ENCODE peak calls at places on chromosomes 3 and 15, in six cellular contexts. S is lower lobe of right lung, X is astrocyte of the spinal cord, Y is left lung, P is mammary epithelial cell, G is astrocyte of the cerebellum. C is an unnamed sample.

GRCh38 chr3:87088984-87089841 is 98.3 kb upstream of the VGLL3 start:
- DNase-seq in Y (peak; percentile 60), X (peak; percentile 72), G (no peak), P (peak; percentile 56), S (peak; percentile 67), C (peak; percentile 52)

GRCh38 chr3:108208831-108209230 is 13.4 kb downstream of the IFT57 start:
- DNase-seq in S (no peak), P (peak; percentile 43), G (no peak), Y (no peak), X (no peak), C (no peak)

GRCh38 chr15:24823473-24823872 is 131.3 kb upstream of the SNRPN start:
- DNase-seq in X (no peak), S (no peak), P (no peak), G (no peak), Y (no peak), C (no peak)

GRCh38 chr3:63349583-63350177 is 71.6 kb downstream of the SYNPR start:
- DNase-seq in G (peak; percentile 51), X (peak; percentile 72), P (peak; percentile 39), S (peak; percentile 48), Y (peak; percentile 45), C (no peak)

GRCh38 chr3:68088216-68088615 is 433.8 kb upstream of the SUCLG2 start:
- DNase-seq in X (no peak), G (no peak), Y (no peak), P (no peak), S (no peak), C (no peak)

GRCh38 chr3:23712095-23712494 is 93.7 kb upstream of the UBE2E1 start:
- DNase-seq in Y (no peak), P (no peak), G (no peak), X (no peak), S (no peak), C (no peak)

GRCh38 chr15:63492541-63493077 is 11.8 kb upstream of the USP3 start:
- DNase-seq in X (peak; percentile 60), P (no peak), G (no peak), Y (no peak), S (no peak), C (no peak)

GRCh38 chr15:56744701-56745683 is 11.7 kb upstream of the ZNF280D start:
- DNase-seq in Y (no peak), X (no peak), G (no peak), P (no peak), S (no peak), C (no peak)

GRCh38 chr15:42070276-42070965 is 23.9 kb downstream of the PLA2G4D start:
- DNase-seq in G (no peak), P (no peak), Y (no peak), S (no peak), X (no peak), C (no peak)

GRCh38 chr3:71917540-71917939 is 132.6 kb upstream of the PROK2 start:
- DNase-seq in P (no peak), G (no peak), X (no peak), Y (no peak), S (no peak), C (no peak)

GRCh38 chr3:153079386-153079785 is 82.6 kb upstream of the RAP2B start:
- DNase-seq in X (no peak), Y (no peak), G (no peak), S (no peak), P (no peak), C (no peak)

GRCh38 chr15:83287541-83288027 is 3.1 kb upstream of the BNC1 start:
- DNase-seq in G (peak; percentile 96), S (no peak), X (peak; percentile 95), Y (no peak), P (peak; percentile 83), C (no peak)

GRCh38 chr15:94033683-94034020 is 197.7 kb upstream of the MCTP2 start:
- DNase-seq in S (no peak), X (no peak), Y (no peak), G (no peak), P (no peak), C (no peak)

GRCh38 chr3:4421121-4421520 is 45.9 kb downstream of the SUMF1 start:
- DNase-seq in X (peak; percentile 60), S (no peak), G (no peak), Y (no peak), P (peak; percentile 93), C (no peak)

GRCh38 chr3:160956785-160957184 is 148.4 kb downstream of the B3GALNT1 start:
- DNase-seq in X (peak; percentile 36), Y (no peak), P (peak; percentile 24), G (no peak), S (no peak), C (no peak)

GRCh38 chr3:50089603-50089945 is 855 bp downstream of the RBM5 start:
- DNase-seq in S (no peak), G (peak; percentile 11), P (no peak), X (peak; percentile 51), Y (no peak), C (no peak)

GRCh38 chr3:177973241-177973840 is 562.9 kb upstream of the KCNMB2 start:
- DNase-seq in Y (no peak), G (no peak), S (no peak), X (peak; percentile 58), P (peak; percentile 57), C (no peak)

GRCh38 chr3:128554465-128555097 is 61.6 kb upstream of the GATA2 start:
- DNase-seq in G (no peak), P (no peak), Y (no peak), S (no peak), X (no peak), C (no peak)

GRCh38 chr15:40511472-40512133 is 40.8 kb downstream of the CHST14 start:
- DNase-seq in X (peak; percentile 23), Y (peak; percentile 78), P (peak; percentile 40), S (peak; percentile 90), G (no peak), C (peak; percentile 80)

GRCh38 chr3:94028093-94028837 is at the start of gene STX19:
- DNase-seq in S (no peak), Y (no peak), P (peak; percentile 20), G (no peak), X (no peak), C (no peak)

GRCh38 chr3:71369733-71370391 is 213.7 kb downstream of the FOXP1 start:
- DNase-seq in X (peak; percentile 69), P (no peak), S (no peak), Y (no peak), G (peak; percentile 85), C (no peak)

GRCh38 chr3:55601366-55602080 is 114.4 kb upstream of the WNT5A start:
- DNase-seq in G (no peak), Y (no peak), S (no peak), P (no peak), X (no peak), C (no peak)

GRCh38 chr3:131396170-131396569 is 14.6 kb downstream of the NUDT16 start:
- DNase-seq in X (no peak), G (no peak), Y (no peak), P (no peak), S (no peak), C (no peak)

GRCh38 chr3:133643611-133644010 is 18.1 kb downstream of the TOPBP1 start:
- DNase-seq in G (no peak), X (no peak), S (no peak), Y (no peak), P (no peak), C (no peak)

GRCh38 chr3:25789209-25789595 is 688 bp upstream of the OXSM start:
- DNase-seq in P (no peak), S (no peak), G (no peak), X (no peak), Y (no peak), C (no peak)

GRCh38 chr15:68440136-68440535 is 8.2 kb upstream of the ITGA11 start:
- DNase-seq in P (no peak), S (no peak), G (no peak), X (no peak), Y (no peak), C (no peak)

GRCh38 chr15:32096867-32097266 is 66.6 kb downstream of the CHRNA7 start:
- DNase-seq in S (no peak), Y (no peak), P (no peak), G (no peak), X (no peak), C (no peak)

GRCh38 chr15:100998630-100999029 is 79.5 kb downstream of the LRRK1 start:
- DNase-seq in P (no peak), G (no peak), X (no peak), S (no peak), Y (no peak), C (no peak)

GRCh38 chr3:156341831-156342416 is 213.0 kb downstream of the SSR3 start:
- DNase-seq in G (no peak), P (no peak), S (no peak), Y (no peak), X (no peak), C (no peak)
- TF ChIP-seq CTCF in G (no peak), P (no peak), S (no peak), Y (no peak), X (no peak), C (no peak)

DNA sequence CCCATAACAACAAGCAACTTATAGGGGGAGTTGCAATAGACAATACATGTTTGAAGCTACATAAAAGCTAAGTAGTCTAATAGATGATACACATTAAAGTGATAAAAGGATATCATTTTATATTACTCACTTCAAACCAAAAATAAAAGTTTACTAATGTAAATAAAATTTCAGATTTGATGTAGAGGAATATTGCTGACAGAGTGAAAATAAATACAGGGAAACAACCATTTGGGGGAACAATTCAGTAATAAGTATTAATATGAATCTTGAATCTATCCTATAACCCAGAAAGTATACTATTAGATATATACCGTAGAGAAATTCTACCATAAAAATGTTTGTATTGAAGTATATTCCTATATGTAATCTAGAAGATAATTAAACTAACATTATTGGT is 1248.9 kb upstream of the EPHA6 start:
- DNase-seq in S (no peak), Y (no peak), P (no peak), G (no peak), X (no peak), C (no peak)
- H3K4me3 ChIP-seq in S (no peak overlapping the region), Y (no peak overlapping the region), P (no peak overlapping the region), G (no peak overlapping the region), X (no peak overlapping the region), C (no peak overlapping the region)

DNA sequence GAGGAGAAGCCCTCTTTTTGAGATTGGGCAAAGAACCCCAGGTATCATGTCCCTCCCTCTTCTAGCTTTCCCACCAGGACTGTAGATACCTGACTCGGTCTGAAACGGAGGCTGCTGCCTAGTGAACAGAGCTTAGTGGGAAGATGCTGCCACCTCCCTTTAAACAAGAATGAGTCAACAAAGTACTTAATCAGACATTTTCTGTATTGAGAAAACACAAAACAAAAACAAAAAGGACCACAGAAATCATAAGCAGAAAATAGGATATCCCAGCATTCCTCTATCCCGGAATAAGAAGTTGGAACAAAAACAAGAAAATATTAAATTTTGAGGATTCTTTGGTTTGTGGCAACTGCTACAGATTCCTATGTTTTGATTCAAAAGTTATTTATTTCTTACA is 51.7 kb upstream of the COL8A1 start:
- DNase-seq in P (no peak), X (peak; percentile 16), G (no peak), S (no peak), Y (no peak), C (no peak)
- TF ChIP-seq CTCF in P (no peak), X (no peak), G (no peak), S (no peak), Y (no peak), C (no peak)

DNA sequence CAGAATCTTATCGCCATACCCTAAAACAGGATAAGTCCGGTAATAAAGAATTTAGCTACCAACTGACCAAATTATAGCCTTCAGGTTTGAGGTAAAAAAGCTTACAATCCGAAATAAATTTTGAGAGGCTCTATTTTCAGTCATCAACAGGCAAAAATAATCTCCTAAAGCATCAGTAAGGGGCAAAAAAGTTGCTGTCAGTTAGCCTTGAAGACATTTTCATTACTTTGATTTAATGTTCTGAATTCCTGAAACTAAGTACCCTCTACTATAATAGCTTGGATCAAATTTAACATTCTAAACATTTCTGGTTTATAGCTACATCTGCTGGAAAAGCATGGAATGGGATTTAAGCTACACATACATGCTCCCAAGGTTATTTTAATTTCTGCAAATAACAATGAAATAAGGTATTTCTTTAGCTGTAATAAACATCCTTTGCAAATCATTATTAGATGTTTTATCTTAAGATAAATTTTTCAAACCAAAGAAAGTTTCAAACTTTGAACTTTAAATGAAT is 245.5 kb downstream of the ULK4 start:
- DNase-seq in Y (no peak), G (peak; percentile 44), X (peak; percentile 55), P (no peak), S (no peak), C (no peak)
- H3K4me3 ChIP-seq in Y (no peak overlapping the region), G (no peak overlapping the region), X (no peak overlapping the region), P (no peak overlapping the region), S (no peak overlapping the region), C (no peak overlapping the region)